ENCODE peak calls at places on chromosome 11, in five cellular contexts. D, L, M, N and O are unnamed samples.

GRCh38 chr11:19844806-19845205 is 132.2 kb downstream of the NAV2 start:
- DNase-seq in N (no peak), D (no peak), M (no peak), L (no peak), O (peak; percentile 62)

GRCh38 chr11:67238894-67239794 is 27.1 kb upstream of the GRK2 start:
- DNase-seq in N (peak; percentile 23), L (no peak), D (no peak), M (peak; percentile 42), O (peak; percentile 41)

GRCh38 chr11:69427906-69428880 is 53.3 kb upstream of the LINC01488 start:
- DNase-seq in D (no peak), M (no peak), N (no peak), L (no peak), O (no peak)

GRCh38 chr11:118263694-118264567 is at the start of gene MPZL2:
- DNase-seq in N (peak; percentile 83), M (peak; percentile 11), L (peak; percentile 65), D (peak; percentile 81), O (peak; percentile 98)

GRCh38 chr11:104650234-104650633 is 248.0 kb downstream of the CASP12 start:
- DNase-seq in L (no peak), D (no peak), M (no peak), N (no peak), O (no peak)

GRCh38 chr11:4658629-4659453 is 15.1 kb downstream of the OR51E1 start:
- DNase-seq in M (no peak), L (no peak), D (no peak), N (no peak), O (no peak)

GRCh38 chr11:96279421-96280290 is 63.3 kb downstream of the MAML2 start:
- DNase-seq in M (peak; percentile 82), D (no peak), N (no peak), L (no peak), O (peak; percentile 92)

GRCh38 chr11:86800076-86800955 is at the start of gene PRSS23:
- DNase-seq in L (no peak), N (peak; percentile 87), D (no peak), M (peak; percentile 84), O (peak; percentile 57)

GRCh38 chr11:5818245-5818865 is 9.6 kb downstream of the OR52N2 start:
- DNase-seq in D (no peak), M (no peak), L (no peak), N (no peak), O (no peak)

GRCh38 chr11:70067591-70068341 is 10.4 kb upstream of the ANO1 start:
- DNase-seq in L (peak; percentile 48), D (no peak), N (peak; percentile 45), M (no peak), O (peak; percentile 60)

GRCh38 chr11:107276057-107276456 is 181.6 kb downstream of the CWF19L2 start:
- DNase-seq in D (no peak), L (no peak), N (no peak), M (no peak), O (no peak)

GRCh38 chr11:68659158-68659921 is 25.0 kb upstream of the GAL start:
- DNase-seq in D (peak; percentile 55), L (no peak), N (peak; percentile 85), M (peak; percentile 93), O (peak; percentile 76)

GRCh38 chr11:66543263-66544107 is 2.4 kb downstream of the ZDHHC24 start:
- DNase-seq in L (no peak), N (peak; percentile 70), M (no peak), D (no peak), O (no peak)

GRCh38 chr11:64759722-64760719 is at the start of gene PYGM:
- DNase-seq in L (no peak), D (no peak), M (no peak), N (peak; percentile 66), O (no peak)

GRCh38 chr11:67002297-67002913 is 20.5 kb upstream of the SYT12 start:
- DNase-seq in L (no peak), D (no peak), N (no peak), M (no peak), O (no peak)

GRCh38 chr11:128523616-128524015 is 63.7 kb downstream of the ETS1 start:
- DNase-seq in N (no peak), L (no peak), D (no peak), M (peak; percentile 88), O (peak; percentile 75)

GRCh38 chr11:124951341-124951740 is 2.7 kb upstream of the CCDC15 start:
- DNase-seq in D (no peak), N (no peak), L (no peak), M (no peak), O (no peak)

GRCh38 chr11:63611395-63611747 is 2.9 kb downstream of the PLAAT3 start:
- DNase-seq in M (no peak), L (no peak), D (no peak), N (no peak), O (no peak)

GRCh38 chr11:75191330-75191717 is 40.4 kb downstream of the SLCO2B1 start:
- DNase-seq in N (no peak), M (no peak), L (no peak), D (no peak), O (no peak)

GRCh38 chr11:18046116-18046777 is at the start of gene TPH1:
- DNase-seq in N (peak; percentile 66), M (peak; percentile 38), L (no peak), D (no peak), O (peak; percentile 76)

GRCh38 chr11:28674432-28675076 is 566.4 kb downstream of the METTL15 start:
- DNase-seq in M (peak; percentile 83), D (no peak), N (peak; percentile 30), L (peak; percentile 48), O (no peak)

GRCh38 chr11:3123316-3123715 is 41.8 kb downstream of the OSBPL5 start:
- DNase-seq in N (no peak), D (no peak), L (no peak), M (peak; percentile 45), O (no peak)

GRCh38 chr11:13333456-13333957 is 55.9 kb downstream of the BMAL1 start:
- DNase-seq in M (peak; percentile 38), L (peak; percentile 77), D (peak; percentile 18), N (peak; percentile 28), O (peak; percentile 92)
- H3K4me2 ChIP-seq in M (peak overlapping the region; percentile 25), L (peak overlapping the region; percentile 79), D (peak overlapping the region; percentile 48), N (peak overlapping the region; percentile 37), O (peak overlapping the region; percentile 63)

DNA sequence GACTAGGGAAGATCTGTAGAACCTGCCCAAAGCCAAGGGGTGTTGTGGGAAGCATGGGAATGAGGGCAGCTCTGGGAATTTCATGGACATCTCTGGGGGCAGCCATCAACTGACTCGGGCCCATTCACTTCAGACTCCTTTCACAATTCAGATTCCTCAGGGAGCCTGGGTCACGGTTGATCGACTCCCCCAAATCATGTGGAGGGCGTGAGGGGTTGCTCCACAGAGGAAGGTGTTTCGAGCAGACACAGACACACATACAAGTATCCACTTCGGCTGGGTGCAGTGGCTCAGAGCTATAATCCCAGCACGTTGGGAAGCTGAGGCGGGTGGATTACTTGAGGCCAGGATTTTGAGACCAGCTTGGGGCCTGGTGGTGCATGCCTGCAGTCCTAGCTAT is 15.7 kb downstream of the STX3 start:
- DNase-seq in M (no peak), N (no peak), L (no peak), D (no peak), O (no peak)
- H3K27ac ChIP-seq in M (no peak overlapping the region), N (peak overlapping the region; percentile 62), L (no peak overlapping the region), D (no peak overlapping the region), O (no peak overlapping the region)

DNA sequence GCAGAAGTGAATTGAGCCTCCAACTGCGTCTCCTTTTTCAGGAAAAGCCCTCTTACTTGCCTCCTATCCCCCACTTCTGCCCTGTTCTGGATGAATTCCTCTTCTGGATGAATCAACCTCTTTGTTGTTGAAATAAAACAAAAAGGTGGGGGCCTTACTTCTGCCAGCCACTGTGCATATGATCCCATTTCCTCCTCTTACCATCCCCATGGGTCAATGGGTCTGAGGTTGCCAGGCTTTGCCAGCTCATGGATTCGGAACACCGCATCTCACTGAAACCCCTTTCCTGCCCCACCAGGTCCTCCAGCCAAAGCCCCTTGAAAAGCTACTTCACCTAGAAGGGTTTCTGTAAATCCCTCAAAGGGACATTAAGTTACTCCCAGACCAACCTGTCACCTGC is 3.7 kb upstream of the CHST1 start:
- DNase-seq in D (no peak), M (no peak), N (no peak), L (no peak), O (no peak)
- TF ChIP-seq EZH2 in D (no peak), M (no peak), N (no peak), L (no peak), O (no peak)

GRCh38 chr11:91261513-91261912 is 963.1 kb upstream of the FAT3 start:
- DNase-seq in N (no peak), D (no peak), L (no peak), M (no peak), O (no peak)
- H3K4me2 ChIP-seq in N (no peak overlapping the region), D (no peak overlapping the region), L (no peak overlapping the region), M (no peak overlapping the region), O (no peak overlapping the region)